ENCODE peak calls at places on chromosomes 5 and 9, in eight cellular contexts. G is IMR-90, J is lower leg skin, Q is HepG2, H is GM12892, R is testis, O is HCT116, Y is sigmoid colon. E is an unnamed sample.

GRCh38 chr9:134885647-134886412 is 5.2 kb downstream of the FCN2 start:
- DNase-seq in G (no peak), J (peak), Q (no peak), H (no peak), R (no peak), O (no peak), Y (no peak), E (no peak)

GRCh38 chr9:87725356-87725899 is 491 bp upstream of the CTSL start:
- DNase-seq in G (peak), J (peak), Q (no peak), H (no peak), R (peak), O (no peak), Y (peak), E (no peak)

GRCh38 chr9:7237473-7238243 is 479.9 kb downstream of the KDM4C start:
- DNase-seq in G (peak), J (no peak), Q (no peak), H (no peak), R (no peak), O (no peak), Y (no peak), E (no peak)

GRCh38 chr5:169178754-169179153 is 122.2 kb downstream of the SLIT3 start:
- DNase-seq in G (no peak), J (peak), Q (no peak), H (no peak), R (no peak), O (no peak), Y (no peak), E (no peak)

GRCh38 chr5:73088026-73088425 is 32.3 kb upstream of the TMEM171 start:
- DNase-seq in G (peak), J (no peak), Q (no peak), H (no peak), R (no peak), O (no peak), Y (no peak), E (no peak)

GRCh38 chr9:77457916-77458592 is 190.1 kb downstream of the GNA14 start:
- DNase-seq in G (peak), J (no peak), Q (peak), H (peak), R (peak), O (peak), Y (peak), E (peak)

GRCh38 chr9:74526215-74526614 is 29.1 kb downstream of the RORB start:
- DNase-seq in G (no peak), J (no peak), Q (no peak), H (no peak), R (no peak), O (no peak), Y (no peak), E (no peak)

GRCh38 chr9:123749580-123750202 is 180.2 kb downstream of the DENND1A start:
- DNase-seq in G (peak), J (no peak), Q (no peak), H (peak), R (no peak), O (no peak), Y (no peak), E (no peak)

GRCh38 chr5:6673031-6673430 is 39.8 kb downstream of the SRD5A1 start:
- DNase-seq in G (no peak), J (no peak), Q (no peak), H (no peak), R (no peak), O (no peak), Y (no peak), E (no peak)

GRCh38 chr5:120533581-120533980 is 69.5 kb downstream of the PRR16 start:
- DNase-seq in G (no peak), J (no peak), Q (no peak), H (no peak), R (no peak), O (no peak), Y (no peak), E (no peak)

GRCh38 chr9:126166291-126166690 is 160.3 kb upstream of the MVB12B start:
- DNase-seq in G (no peak), J (peak), Q (no peak), H (no peak), R (no peak), O (no peak), Y (no peak), E (no peak)

GRCh38 chr9:18768951-18769622 is 263.9 kb downstream of the SAXO1 start:
- DNase-seq in G (no peak), J (no peak), Q (no peak), H (no peak), R (no peak), O (no peak), Y (no peak), E (no peak)

GRCh38 chr9:124110307-124110915 is 98.8 kb downstream of the LHX2 start:
- DNase-seq in G (peak), J (no peak), Q (peak), H (peak), R (peak), O (no peak), Y (no peak), E (peak)

GRCh38 chr9:15735083-15735974 is 182.5 kb downstream of the CCDC171 start:
- DNase-seq in G (peak), J (no peak), Q (no peak), H (no peak), R (no peak), O (no peak), Y (no peak), E (peak)

GRCh38 chr5:71658916-71659661 is 60.0 kb upstream of the CARTPT start:
- DNase-seq in G (no peak), J (no peak), Q (peak), H (no peak), R (no peak), O (no peak), Y (no peak), E (no peak)

GRCh38 chr5:41968153-41968723 is 43.2 kb downstream of the FBXO4 start:
- DNase-seq in G (no peak), J (no peak), Q (no peak), H (no peak), R (peak), O (no peak), Y (no peak), E (no peak)

GRCh38 chr5:16889203-16889971 is 46.7 kb downstream of the MYO10 start:
- DNase-seq in G (peak), J (no peak), Q (no peak), H (no peak), R (no peak), O (no peak), Y (no peak), E (no peak)

GRCh38 chr5:78594946-78595921 is 53.3 kb downstream of the LHFPL2 start:
- DNase-seq in G (peak), J (no peak), Q (peak), H (no peak), R (no peak), O (peak), Y (peak), E (peak)

GRCh38 chr9:98370300-98370975 is 115.0 kb upstream of the TBC1D2 start:
- DNase-seq in G (no peak), J (peak), Q (no peak), H (no peak), R (no peak), O (no peak), Y (no peak), E (no peak)

GRCh38 chr5:126357585-126358342 is 65.4 kb upstream of the GRAMD2B start:
- DNase-seq in G (no peak), J (no peak), Q (no peak), H (no peak), R (no peak), O (no peak), Y (no peak), E (no peak)

GRCh38 chr9:29332789-29333188 is 1759.5 kb upstream of the C9orf72 start:
- DNase-seq in G (no peak), J (no peak), Q (no peak), H (no peak), R (no peak), O (peak), Y (no peak), E (no peak)

GRCh38 chr9:77731930-77732329 is 83.8 kb upstream of the GNA14 start:
- DNase-seq in G (no peak), J (no peak), Q (no peak), H (no peak), R (no peak), O (no peak), Y (no peak), E (no peak)

DNA sequence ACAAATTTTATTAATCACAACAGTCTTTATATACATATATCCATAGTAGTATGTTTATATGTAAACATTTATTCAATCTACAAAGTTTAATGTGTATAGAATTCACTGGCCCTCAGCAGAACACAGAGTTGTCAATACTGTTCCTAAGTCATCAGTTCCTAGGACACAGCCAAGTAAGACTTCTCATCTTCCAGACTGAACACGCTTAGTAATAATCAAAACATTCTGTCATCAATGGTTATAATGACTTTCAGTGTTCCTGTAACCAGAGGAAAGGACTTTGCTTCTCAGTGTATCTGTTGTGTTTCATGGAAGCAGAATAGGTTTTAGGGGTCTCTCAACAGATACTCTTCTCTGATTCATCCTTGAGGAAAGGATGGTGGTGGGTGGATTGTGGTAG is 82.2 kb downstream of the SMIM23 start:
- DNase-seq in G (peak), J (no peak), Q (no peak), H (no peak), R (no peak), O (no peak), Y (no peak), E (no peak)
- TF ChIP-seq POLR2A in G (no peak), J (no peak), Q (no peak), H (no peak), R (no peak), O (no peak), Y (no peak), E (no peak)

DNA sequence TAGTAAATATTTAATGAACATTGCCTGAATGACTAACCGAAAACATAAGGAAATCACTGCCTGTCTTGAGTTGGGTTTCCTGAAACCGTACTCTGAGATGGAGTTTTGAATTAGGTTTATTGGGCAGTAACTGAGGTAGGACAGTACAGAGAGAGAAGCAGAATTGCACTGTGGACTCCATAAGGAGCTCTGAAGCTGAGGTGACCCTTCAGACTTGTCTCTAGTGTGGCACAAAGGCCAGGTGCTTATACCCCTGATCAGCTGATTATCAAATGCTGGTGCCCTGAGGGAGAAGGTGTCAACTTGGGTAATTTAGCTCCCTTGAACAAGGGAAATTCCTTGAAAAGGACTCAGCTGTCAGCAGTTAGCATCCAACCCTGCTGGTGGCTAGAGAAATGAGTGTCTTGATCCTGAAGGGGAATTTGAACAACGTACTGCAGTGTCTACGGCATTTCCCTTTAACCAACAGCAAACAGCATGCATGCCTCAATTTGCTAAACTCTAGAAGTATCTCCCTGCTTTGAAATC is 135.0 kb upstream of the SMARCA2 start:
- DNase-seq in G (no peak), J (no peak), Q (no peak), H (no peak), R (no peak), O (no peak), Y (no peak), E (no peak)
- TF ChIP-seq POLR2A in G (no peak), J (no peak), Q (no peak), H (peak), R (no peak), O (no peak), Y (no peak), E (no peak)

GRCh38 chr5:138643040-138643791 is 68.0 kb upstream of the HSPA9 start:
- DNase-seq in G (no peak), J (no peak), Q (no peak), H (no peak), R (no peak), O (no peak), Y (no peak), E (no peak)
- TF ChIP-seq POLR2A in G (no peak), J (no peak), Q (no peak), H (no peak), R (no peak), O (no peak), Y (no peak), E (no peak)

DNA sequence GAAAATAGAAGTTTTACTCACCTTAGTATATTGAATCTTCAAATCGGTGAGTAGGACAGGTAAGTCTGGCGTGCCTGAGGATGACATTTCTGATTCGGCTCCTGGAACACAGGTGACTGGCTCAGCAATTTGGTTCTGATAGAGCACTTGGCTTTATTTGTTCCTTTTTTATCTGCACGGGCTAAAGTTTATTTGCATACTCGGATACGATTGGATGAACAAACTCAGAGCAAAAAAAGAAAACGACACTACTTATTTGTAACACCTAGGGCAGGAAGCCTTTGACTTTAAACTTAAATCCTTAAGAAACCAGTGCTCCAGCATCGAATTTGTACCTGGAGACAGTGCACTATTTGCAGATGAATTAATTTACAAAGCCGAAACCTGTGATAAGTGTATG is at the start of gene ALDH1A1:
- DNase-seq in G (no peak), J (peak), Q (peak), H (no peak), R (peak), O (no peak), Y (no peak), E (no peak)
- TF ChIP-seq POLR2A in G (no peak), J (no peak), Q (peak), H (no peak), R (peak), O (no peak), Y (peak), E (no peak)